ENCODE peak calls at places on chromosomes 11 and 22, in five cellular contexts. G is K562, K is GM23338, N is HCT116, R is HepG2. J is an unnamed sample.
A peak's percentile ranks its signal among the peaks of the same experiment; 100 is the strongest.

GRCh38 chr11:114219559-114220349 is 76.4 kb upstream of the NNMT start:
- DNase-seq in G (peak; percentile 73), R (no peak), K (no peak), N (no peak), J (no peak)

GRCh38 chr11:100841711-100842407 is 154.8 kb downstream of the ARHGAP42 start:
- DNase-seq in K (no peak), G (no peak), N (no peak), R (no peak), J (no peak)

GRCh38 chr11:130189492-130190210 is 30.1 kb downstream of the ST14 start:
- DNase-seq in R (no peak), K (peak; percentile 64), G (no peak), N (no peak), J (no peak)

GRCh38 chr11:2899080-2899783 is 13.7 kb upstream of the CDKN1C start:
- DNase-seq in R (no peak), K (no peak), N (no peak), G (no peak), J (peak; percentile 71)

GRCh38 chr22:46563381-46564083 is 26.1 kb upstream of the CELSR1 start:
- DNase-seq in K (peak; percentile 82), G (peak; percentile 81), N (peak; percentile 57), R (peak; percentile 64), J (peak; percentile 86)

GRCh38 chr11:57792870-57793269 is 31.3 kb downstream of the CTNND1 start:
- DNase-seq in N (no peak), G (no peak), R (no peak), K (no peak), J (no peak)

GRCh38 chr11:128345316-128345715 is 242.0 kb downstream of the ETS1 start:
- DNase-seq in R (no peak), N (no peak), K (no peak), G (no peak), J (no peak)

GRCh38 chr11:64801591-64802369 is 1.2 kb downstream of the MAP4K2 start:
- DNase-seq in R (no peak), N (no peak), G (no peak), K (no peak), J (no peak)

GRCh38 chr22:30028731-30029130 is 51.5 kb upstream of the HORMAD2 start:
- DNase-seq in G (no peak), K (no peak), R (no peak), N (no peak), J (no peak)
- TF ChIP-seq POLR2AphosphoS5 in G (no peak), K (no peak), R (no peak), N (no peak), J (no peak)

DNA sequence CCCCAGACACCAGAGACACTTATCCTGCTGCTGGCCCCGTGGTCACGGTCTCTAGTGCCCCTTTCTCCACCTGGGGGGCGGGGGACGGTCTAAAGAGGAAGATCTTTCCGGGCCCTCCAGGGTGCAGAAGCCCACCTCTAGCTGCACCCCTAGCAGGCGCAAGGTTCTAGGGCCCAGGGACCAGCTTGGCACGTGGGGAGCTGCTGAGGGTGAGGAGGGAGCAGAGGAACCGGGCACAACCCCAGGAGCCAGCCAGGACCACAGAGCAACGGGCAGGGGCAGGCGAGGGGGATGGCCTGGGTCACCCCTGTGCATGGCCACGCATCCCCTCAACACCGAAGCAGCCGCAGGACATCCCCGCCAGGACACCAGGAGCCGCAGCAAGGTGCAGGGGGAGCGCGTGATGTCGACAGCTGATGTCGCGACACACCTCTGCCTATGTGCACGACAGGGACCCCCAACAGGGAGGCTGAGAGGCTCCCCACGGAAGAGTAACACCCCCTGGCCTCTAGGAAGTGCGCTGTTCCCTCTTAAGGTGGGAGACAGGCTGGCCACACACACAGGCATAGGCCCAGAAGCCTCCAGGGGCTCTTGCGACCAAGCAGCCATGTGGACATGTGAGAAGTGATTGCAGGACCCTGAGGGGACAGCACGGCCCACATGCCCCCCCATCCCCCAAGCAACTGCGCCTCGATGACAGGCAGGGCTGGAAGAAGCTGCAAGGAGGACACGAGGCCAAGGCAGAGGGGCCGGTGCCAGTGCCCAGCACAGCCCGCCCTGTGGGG is 5.1 kb downstream of the LRFN4 start:
- DNase-seq in R (no peak), G (no peak), K (no peak), N (no peak), J (no peak)
- TF ChIP-seq REST in R (no peak), G (no peak), K (no peak), N (no peak), J (no peak)

DNA sequence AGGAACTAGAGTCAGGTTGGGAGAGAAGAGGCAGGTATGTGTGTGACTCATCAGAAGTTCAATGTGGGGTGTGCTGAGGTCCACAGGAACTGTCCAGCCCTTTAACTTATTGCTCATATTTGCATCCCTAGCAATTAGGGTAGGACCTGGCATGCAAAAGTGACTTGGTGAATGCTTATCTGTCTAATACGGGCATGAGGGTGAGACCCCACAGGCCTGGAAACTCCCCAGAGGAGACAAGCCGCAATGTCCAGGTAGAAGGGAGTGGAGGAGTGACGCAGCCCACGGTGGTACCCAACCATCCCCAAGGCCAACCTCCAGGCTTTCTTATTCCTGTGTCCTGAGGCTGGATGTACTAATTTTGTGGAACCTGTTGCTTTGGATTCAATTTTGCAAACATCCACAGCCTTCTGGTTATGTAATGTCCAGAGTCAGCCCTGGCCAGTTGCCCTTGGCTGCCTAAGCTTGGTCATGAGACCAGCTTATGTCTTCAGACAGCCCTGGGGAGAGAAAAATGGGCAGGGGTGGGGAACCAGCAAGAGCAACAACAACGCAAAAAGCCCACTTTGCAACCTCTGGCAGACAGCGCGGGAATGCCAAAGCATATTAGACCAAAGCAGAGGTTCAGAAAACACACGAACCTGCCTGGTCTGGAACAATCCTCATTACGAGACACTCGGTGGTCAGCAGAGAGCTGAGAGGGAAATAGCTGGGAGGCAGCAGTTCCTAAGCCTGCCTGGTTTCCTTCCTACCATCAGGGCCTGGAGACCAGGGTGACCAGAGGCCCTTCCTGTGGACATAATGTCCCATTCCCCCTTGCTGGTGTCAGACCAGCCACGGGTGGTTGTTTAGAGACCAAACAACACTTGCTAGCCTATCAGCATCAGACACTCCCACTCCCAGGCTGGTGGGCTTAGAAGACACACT is 49.3 kb downstream of the TIMP3 start:
- DNase-seq in K (no peak), N (no peak), R (no peak), G (no peak), J (no peak)
- TF ChIP-seq POLR2AphosphoS5 in K (no peak), N (no peak), R (no peak), G (no peak), J (no peak)

GRCh38 chr11:109945626-109946321 is 147.4 kb upstream of the ZC3H12C start:
- DNase-seq in N (no peak), R (no peak), K (no peak), G (no peak), J (no peak)
- TF ChIP-seq REST in N (no peak), R (no peak), K (no peak), G (no peak), J (no peak)

GRCh38 chr11:93743316-93743715 is 1.8 kb downstream of the C11orf54 start:
- DNase-seq in G (no peak), K (no peak), R (no peak), N (no peak), J (no peak)
- TF ChIP-seq POLR2AphosphoS5 in G (no peak), K (no peak), R (no peak), N (no peak), J (no peak)

GRCh38 chr22:42800731-42801536 is 56.1 kb downstream of the ARFGAP3 start:
- DNase-seq in N (no peak), G (no peak), K (no peak), R (peak; percentile 98), J (no peak)

GRCh38 chr22:42801537-42802165 is 55.4 kb downstream of the ARFGAP3 start:
- DNase-seq in N (no peak), R (no peak), K (no peak), G (no peak), J (no peak)

GRCh38 chr22:42797021-42797420 is 60.1 kb downstream of the ARFGAP3 start:
- DNase-seq in K (no peak), N (no peak), G (no peak), R (no peak), J (peak; percentile 7)

GRCh38 chr22:42799061-42799460 is 58.0 kb downstream of the ARFGAP3 start:
- DNase-seq in G (no peak), N (no peak), K (no peak), R (no peak), J (no peak)

GRCh38 chr22:42799462-42800405 is 57.3 kb downstream of the ARFGAP3 start:
- DNase-seq in G (peak; percentile 13), R (no peak), K (peak; percentile 63), N (no peak), J (no peak)
- TF ChIP-seq REST in G (no peak), R (no peak), K (no peak), N (no peak), J (no peak)

J was measured in HL-60.